ENCODE peak calls at places on chromosome 2, in seven cellular contexts. One of them, this sample, is unnamed.

GRCh38 chr2:205705511-205706397 is 23.5 kb downstream of the NRP2 start:
- DNase-seq in suprapubic skin: no peak
- DNase-seq in NCI-H146: no peak
- DNase-seq in stomach: no peak
- DNase-seq in brain microvascular endothelial cell: no peak
- DNase-seq in activated CD4-positive, alpha-beta T cell treated with anti-CD3 and anti-CD28 coated beads, Interleukin-2, amount 50 U/mL, for 24 hours: no peak
- DNase-seq in T-cell: no peak
- DNase-seq in this sample: no peak

GRCh38 chr2:20339012-20339411 is 11.6 kb downstream of the PUM2 start:
- DNase-seq in T-cell: no peak
- DNase-seq in suprapubic skin: no peak
- DNase-seq in NCI-H146: no peak
- DNase-seq in stomach: no peak
- DNase-seq in brain microvascular endothelial cell: no peak
- DNase-seq in activated CD4-positive, alpha-beta T cell treated with anti-CD3 and anti-CD28 coated beads, Interleukin-2, amount 50 U/mL, for 24 hours: no peak
- DNase-seq in this sample: no peak

GRCh38 chr2:241412144-241412543 is 56.1 kb downstream of the FARP2 start:
- DNase-seq in brain microvascular endothelial cell: peak; percentile 98
- DNase-seq in T-cell: no peak
- DNase-seq in activated CD4-positive, alpha-beta T cell treated with anti-CD3 and anti-CD28 coated beads, Interleukin-2, amount 50 U/mL, for 24 hours: no peak
- DNase-seq in NCI-H146: no peak
- DNase-seq in stomach: no peak
- DNase-seq in suprapubic skin: no peak
- DNase-seq in this sample: peak; percentile 80

GRCh38 chr2:119860924-119861323 is 101.2 kb downstream of the PTPN4 start:
- DNase-seq in brain microvascular endothelial cell: no peak
- DNase-seq in activated CD4-positive, alpha-beta T cell treated with anti-CD3 and anti-CD28 coated beads, Interleukin-2, amount 50 U/mL, for 24 hours: no peak
- DNase-seq in stomach: no peak
- DNase-seq in suprapubic skin: no peak
- DNase-seq in NCI-H146: no peak
- DNase-seq in T-cell: no peak
- DNase-seq in this sample: no peak

GRCh38 chr2:33426666-33427231 is 49.7 kb upstream of the RASGRP3 start:
- DNase-seq in activated CD4-positive, alpha-beta T cell treated with anti-CD3 and anti-CD28 coated beads, Interleukin-2, amount 50 U/mL, for 24 hours: no peak
- DNase-seq in stomach: peak; percentile 61
- DNase-seq in brain microvascular endothelial cell: peak; percentile 86
- DNase-seq in NCI-H146: no peak
- DNase-seq in T-cell: no peak
- DNase-seq in suprapubic skin: no peak
- DNase-seq in this sample: no peak

GRCh38 chr2:71455741-71456569 is 2.6 kb downstream of the DYSF start:
- DNase-seq in stomach: no peak
- DNase-seq in activated CD4-positive, alpha-beta T cell treated with anti-CD3 and anti-CD28 coated beads, Interleukin-2, amount 50 U/mL, for 24 hours: no peak
- DNase-seq in suprapubic skin: no peak
- DNase-seq in T-cell: no peak
- DNase-seq in NCI-H146: peak; percentile 6
- DNase-seq in brain microvascular endothelial cell: no peak
- DNase-seq in this sample: no peak

GRCh38 chr2:160652236-160652635 is 158.6 kb upstream of the RBMS1 start:
- DNase-seq in T-cell: peak; percentile 54
- DNase-seq in stomach: no peak
- DNase-seq in activated CD4-positive, alpha-beta T cell treated with anti-CD3 and anti-CD28 coated beads, Interleukin-2, amount 50 U/mL, for 24 hours: peak; percentile 53
- DNase-seq in NCI-H146: no peak
- DNase-seq in brain microvascular endothelial cell: peak; percentile 13
- DNase-seq in suprapubic skin: no peak
- DNase-seq in this sample: no peak

GRCh38 chr2:197011777-197012641 is 85.5 kb upstream of the PGAP1 start:
- DNase-seq in activated CD4-positive, alpha-beta T cell treated with anti-CD3 and anti-CD28 coated beads, Interleukin-2, amount 50 U/mL, for 24 hours: peak; percentile 17
- DNase-seq in suprapubic skin: no peak
- DNase-seq in brain microvascular endothelial cell: peak; percentile 27
- DNase-seq in NCI-H146: peak; percentile 46
- DNase-seq in stomach: no peak
- DNase-seq in T-cell: no peak
- DNase-seq in this sample: no peak

GRCh38 chr2:72788756-72789155 is 37.1 kb downstream of the EXOC6B start:
- DNase-seq in T-cell: no peak
- DNase-seq in stomach: no peak
- DNase-seq in suprapubic skin: no peak
- DNase-seq in brain microvascular endothelial cell: peak; percentile 43
- DNase-seq in NCI-H146: no peak
- DNase-seq in activated CD4-positive, alpha-beta T cell treated with anti-CD3 and anti-CD28 coated beads, Interleukin-2, amount 50 U/mL, for 24 hours: no peak
- DNase-seq in this sample: no peak

GRCh38 chr2:105573910-105574655 is 170.6 kb upstream of the NCK2 start:
- DNase-seq in NCI-H146: peak; percentile 42
- DNase-seq in activated CD4-positive, alpha-beta T cell treated with anti-CD3 and anti-CD28 coated beads, Interleukin-2, amount 50 U/mL, for 24 hours: no peak
- DNase-seq in stomach: no peak
- DNase-seq in suprapubic skin: no peak
- DNase-seq in T-cell: no peak
- DNase-seq in brain microvascular endothelial cell: no peak
- DNase-seq in this sample: no peak

GRCh38 chr2:215410932-215411285 is 25.0 kb downstream of the FN1 start:
- DNase-seq in NCI-H146: no peak
- DNase-seq in suprapubic skin: no peak
- DNase-seq in activated CD4-positive, alpha-beta T cell treated with anti-CD3 and anti-CD28 coated beads, Interleukin-2, amount 50 U/mL, for 24 hours: no peak
- DNase-seq in brain microvascular endothelial cell: peak; percentile 62
- DNase-seq in stomach: no peak
- DNase-seq in T-cell: no peak
- DNase-seq in this sample: peak; percentile 65